ENCODE peak calls at places on chromosomes 5 and 9, in eight cellular contexts. One of them, this sample, is unnamed.

GRCh38 chr5:5658226-5658625 is 235.7 kb downstream of the ICE1 start:
- DNase-seq in T follicular helper cell: no peak
- DNase-seq in NCI-H2171: no peak
- DNase-seq in amygdala: no peak
- DNase-seq in nephron progenitor cell: no peak
- DNase-seq in WERI-Rb-1: no peak
- DNase-seq in uterus: peak
- DNase-seq in effector CD4-positive, alpha-beta T cell: no peak
- DNase-seq in this sample: no peak

GRCh38 chr9:131347376-131348020 is 46.4 kb upstream of the PRRC2B start:
- DNase-seq in WERI-Rb-1: no peak
- DNase-seq in effector CD4-positive, alpha-beta T cell: no peak
- DNase-seq in T follicular helper cell: no peak
- DNase-seq in amygdala: no peak
- DNase-seq in uterus: no peak
- DNase-seq in nephron progenitor cell: no peak
- DNase-seq in NCI-H2171: no peak
- DNase-seq in this sample: no peak

GRCh38 chr5:43033845-43034590 is 6.1 kb downstream of the ANXA2R start:
- DNase-seq in T follicular helper cell: no peak
- DNase-seq in WERI-Rb-1: no peak
- DNase-seq in NCI-H2171: no peak
- DNase-seq in effector CD4-positive, alpha-beta T cell: no peak
- DNase-seq in amygdala: no peak
- DNase-seq in nephron progenitor cell: no peak
- DNase-seq in uterus: no peak
- DNase-seq in this sample: no peak

GRCh38 chr5:32446660-32447059 is 2.1 kb upstream of the ZFR start:
- DNase-seq in amygdala: no peak
- DNase-seq in nephron progenitor cell: no peak
- DNase-seq in NCI-H2171: no peak
- DNase-seq in T follicular helper cell: no peak
- DNase-seq in WERI-Rb-1: no peak
- DNase-seq in effector CD4-positive, alpha-beta T cell: no peak
- DNase-seq in uterus: no peak
- DNase-seq in this sample: no peak

GRCh38 chr9:20356392-20357206 is 265.7 kb downstream of the MLLT3 start:
- DNase-seq in effector CD4-positive, alpha-beta T cell: peak
- DNase-seq in amygdala: peak
- DNase-seq in nephron progenitor cell: peak
- DNase-seq in T follicular helper cell: peak
- DNase-seq in WERI-Rb-1: peak
- DNase-seq in uterus: peak
- DNase-seq in NCI-H2171: peak
- DNase-seq in this sample: no peak

GRCh38 chr9:91837982-91838731 is 111.9 kb downstream of the ROR2 start:
- DNase-seq in NCI-H2171: peak
- DNase-seq in WERI-Rb-1: peak
- DNase-seq in effector CD4-positive, alpha-beta T cell: no peak
- DNase-seq in nephron progenitor cell: no peak
- DNase-seq in amygdala: no peak
- DNase-seq in T follicular helper cell: no peak
- DNase-seq in uterus: peak
- DNase-seq in this sample: no peak

GRCh38 chr5:126808619-126809018 is 31.7 kb downstream of the LMNB1 start:
- DNase-seq in nephron progenitor cell: no peak
- DNase-seq in effector CD4-positive, alpha-beta T cell: no peak
- DNase-seq in T follicular helper cell: no peak
- DNase-seq in WERI-Rb-1: no peak
- DNase-seq in amygdala: no peak
- DNase-seq in NCI-H2171: no peak
- DNase-seq in uterus: no peak
- DNase-seq in this sample: no peak

GRCh38 chr5:95907067-95907705 is 54.5 kb downstream of the ELL2 start:
- DNase-seq in amygdala: no peak
- DNase-seq in NCI-H2171: no peak
- DNase-seq in nephron progenitor cell: no peak
- DNase-seq in T follicular helper cell: no peak
- DNase-seq in WERI-Rb-1: no peak
- DNase-seq in uterus: no peak
- DNase-seq in effector CD4-positive, alpha-beta T cell: no peak
- DNase-seq in this sample: no peak

GRCh38 chr5:89106479-89106878 is 223.5 kb upstream of the MEF2C start:
- DNase-seq in uterus: no peak
- DNase-seq in NCI-H2171: no peak
- DNase-seq in effector CD4-positive, alpha-beta T cell: no peak
- DNase-seq in amygdala: no peak
- DNase-seq in nephron progenitor cell: no peak
- DNase-seq in T follicular helper cell: no peak
- DNase-seq in WERI-Rb-1: no peak
- DNase-seq in this sample: no peak

GRCh38 chr9:96603305-96604004 is 16.2 kb downstream of the CDC14B start:
- DNase-seq in T follicular helper cell: no peak
- DNase-seq in WERI-Rb-1: no peak
- DNase-seq in effector CD4-positive, alpha-beta T cell: no peak
- DNase-seq in amygdala: no peak
- DNase-seq in nephron progenitor cell: no peak
- DNase-seq in NCI-H2171: no peak
- DNase-seq in uterus: no peak
- DNase-seq in this sample: no peak

GRCh38 chr5:76521240-76521758 is 101.9 kb downstream of the F2RL2 start:
- DNase-seq in uterus: no peak
- DNase-seq in effector CD4-positive, alpha-beta T cell: no peak
- DNase-seq in WERI-Rb-1: no peak
- DNase-seq in amygdala: no peak
- DNase-seq in nephron progenitor cell: no peak
- DNase-seq in NCI-H2171: no peak
- DNase-seq in T follicular helper cell: no peak
- DNase-seq in this sample: no peak

GRCh38 chr5:170937914-170938313 is 76.1 kb downstream of the RANBP17 start:
- DNase-seq in T follicular helper cell: no peak
- DNase-seq in effector CD4-positive, alpha-beta T cell: no peak
- DNase-seq in NCI-H2171: no peak
- DNase-seq in WERI-Rb-1: no peak
- DNase-seq in uterus: no peak
- DNase-seq in nephron progenitor cell: no peak
- DNase-seq in amygdala: no peak
- DNase-seq in this sample: no peak

GRCh38 chr9:34514401-34514800 is 8.4 kb downstream of the ENHO start:
- DNase-seq in effector CD4-positive, alpha-beta T cell: no peak
- DNase-seq in uterus: no peak
- DNase-seq in amygdala: no peak
- DNase-seq in WERI-Rb-1: no peak
- DNase-seq in nephron progenitor cell: no peak
- DNase-seq in T follicular helper cell: no peak
- DNase-seq in NCI-H2171: no peak
- DNase-seq in this sample: no peak

GRCh38 chr9:136055715-136056545 is 39.2 kb downstream of the NACC2 start:
- DNase-seq in NCI-H2171: no peak
- DNase-seq in amygdala: no peak
- DNase-seq in uterus: no peak
- DNase-seq in T follicular helper cell: no peak
- DNase-seq in WERI-Rb-1: no peak
- DNase-seq in nephron progenitor cell: no peak
- DNase-seq in effector CD4-positive, alpha-beta T cell: no peak
- DNase-seq in this sample: no peak

GRCh38 chr5:73367650-73368049 is 80.9 kb downstream of the FOXD1 start:
- DNase-seq in effector CD4-positive, alpha-beta T cell: no peak
- DNase-seq in nephron progenitor cell: no peak
- DNase-seq in uterus: no peak
- DNase-seq in T follicular helper cell: no peak
- DNase-seq in NCI-H2171: no peak
- DNase-seq in amygdala: no peak
- DNase-seq in WERI-Rb-1: no peak
- DNase-seq in this sample: no peak

GRCh38 chr9:97397220-97397619 is 14.7 kb upstream of the TDRD7 start:
- DNase-seq in WERI-Rb-1: no peak
- DNase-seq in effector CD4-positive, alpha-beta T cell: no peak
- DNase-seq in NCI-H2171: no peak
- DNase-seq in nephron progenitor cell: no peak
- DNase-seq in uterus: no peak
- DNase-seq in amygdala: no peak
- DNase-seq in T follicular helper cell: no peak
- DNase-seq in this sample: no peak

GRCh38 chr9:128055222-128056040 is 11.7 kb downstream of the NAIF1 start:
- DNase-seq in uterus: peak
- DNase-seq in amygdala: no peak
- DNase-seq in T follicular helper cell: no peak
- DNase-seq in effector CD4-positive, alpha-beta T cell: no peak
- DNase-seq in NCI-H2171: no peak
- DNase-seq in nephron progenitor cell: no peak
- DNase-seq in WERI-Rb-1: no peak
- DNase-seq in this sample: no peak

GRCh38 chr9:136171009-136171800 is 33.7 kb downstream of the LHX3 start:
- DNase-seq in amygdala: no peak
- DNase-seq in WERI-Rb-1: peak
- DNase-seq in effector CD4-positive, alpha-beta T cell: no peak
- DNase-seq in uterus: no peak
- DNase-seq in NCI-H2171: peak
- DNase-seq in T follicular helper cell: no peak
- DNase-seq in nephron progenitor cell: peak
- DNase-seq in this sample: no peak

GRCh38 chr5:69030663-69031062 is 63.2 kb upstream of the SLC30A5 start:
- DNase-seq in nephron progenitor cell: no peak
- DNase-seq in T follicular helper cell: no peak
- DNase-seq in NCI-H2171: no peak
- DNase-seq in uterus: no peak
- DNase-seq in WERI-Rb-1: no peak
- DNase-seq in effector CD4-positive, alpha-beta T cell: no peak
- DNase-seq in amygdala: no peak
- DNase-seq in this sample: no peak

GRCh38 chr5:122415481-122416120 is 103.6 kb downstream of the SNCAIP start:
- DNase-seq in WERI-Rb-1: peak
- DNase-seq in NCI-H2171: no peak
- DNase-seq in uterus: peak
- DNase-seq in T follicular helper cell: no peak
- DNase-seq in nephron progenitor cell: peak
- DNase-seq in amygdala: peak
- DNase-seq in effector CD4-positive, alpha-beta T cell: no peak
- DNase-seq in this sample: no peak

GRCh38 chr9:94083384-94083783 is 880 bp upstream of the PTPDC1 start:
- DNase-seq in effector CD4-positive, alpha-beta T cell: no peak
- DNase-seq in NCI-H2171: no peak
- DNase-seq in WERI-Rb-1: no peak
- DNase-seq in uterus: no peak
- DNase-seq in T follicular helper cell: no peak
- DNase-seq in amygdala: peak
- DNase-seq in nephron progenitor cell: no peak
- DNase-seq in this sample: no peak

GRCh38 chr5:134462047-134462575 is 50.4 kb upstream of the CDKN2AIPNL start:
- DNase-seq in T follicular helper cell: no peak
- DNase-seq in amygdala: no peak
- DNase-seq in WERI-Rb-1: no peak
- DNase-seq in nephron progenitor cell: no peak
- DNase-seq in NCI-H2171: no peak
- DNase-seq in uterus: peak
- DNase-seq in effector CD4-positive, alpha-beta T cell: no peak
- DNase-seq in this sample: no peak

GRCh38 chr5:69006030-69006429 is 87.8 kb upstream of the SLC30A5 start:
- DNase-seq in uterus: no peak
- DNase-seq in T follicular helper cell: no peak
- DNase-seq in nephron progenitor cell: no peak
- DNase-seq in NCI-H2171: no peak
- DNase-seq in WERI-Rb-1: no peak
- DNase-seq in effector CD4-positive, alpha-beta T cell: no peak
- DNase-seq in amygdala: peak
- DNase-seq in this sample: no peak

GRCh38 chr9:14608521-14608920 is 84.7 kb downstream of the ZDHHC21 start:
- DNase-seq in amygdala: no peak
- DNase-seq in nephron progenitor cell: no peak
- DNase-seq in WERI-Rb-1: no peak
- DNase-seq in NCI-H2171: no peak
- DNase-seq in effector CD4-positive, alpha-beta T cell: no peak
- DNase-seq in T follicular helper cell: no peak
- DNase-seq in uterus: no peak
- DNase-seq in this sample: no peak

GRCh38 chr9:98873535-98874432 is 66.3 kb downstream of the GALNT12 start:
- DNase-seq in T follicular helper cell: no peak
- DNase-seq in amygdala: no peak
- DNase-seq in nephron progenitor cell: no peak
- DNase-seq in NCI-H2171: no peak
- DNase-seq in WERI-Rb-1: no peak
- DNase-seq in uterus: no peak
- DNase-seq in effector CD4-positive, alpha-beta T cell: no peak
- DNase-seq in this sample: no peak

GRCh38 chr9:34623386-34624235 is 3.3 kb upstream of the DCTN3 start:
- DNase-seq in nephron progenitor cell: no peak
- DNase-seq in effector CD4-positive, alpha-beta T cell: no peak
- DNase-seq in NCI-H2171: no peak
- DNase-seq in WERI-Rb-1: no peak
- DNase-seq in uterus: no peak
- DNase-seq in T follicular helper cell: no peak
- DNase-seq in amygdala: no peak
- DNase-seq in this sample: no peak

GRCh38 chr5:100903036-100903887 is at the start of gene ST8SIA4:
- DNase-seq in effector CD4-positive, alpha-beta T cell: peak
- DNase-seq in T follicular helper cell: peak
- DNase-seq in amygdala: peak
- DNase-seq in WERI-Rb-1: peak
- DNase-seq in NCI-H2171: no peak
- DNase-seq in nephron progenitor cell: peak
- DNase-seq in uterus: peak
- DNase-seq in this sample: peak

GRCh38 chr5:157295247-157295646 is 29.3 kb downstream of the CYFIP2 start:
- DNase-seq in WERI-Rb-1: no peak
- DNase-seq in uterus: no peak
- DNase-seq in effector CD4-positive, alpha-beta T cell: no peak
- DNase-seq in NCI-H2171: no peak
- DNase-seq in nephron progenitor cell: no peak
- DNase-seq in amygdala: no peak
- DNase-seq in T follicular helper cell: no peak
- DNase-seq in this sample: no peak

This sample was measured in T-helper 22 cell.